ENCODE peak calls at places on chromosomes 7 and 10, in eight cellular contexts. One of them, this sample, is unnamed.
A peak's percentile ranks its signal among the peaks of the same experiment; 100 is the strongest.

GRCh38 chr10:125156196-125156595 is 4.2 kb downstream of the CTBP2 start:
- DNase-seq in EH: peak; percentile 43
- DNase-seq in activated naive CD4-positive, alpha-beta T cell treated with anti-CD3 and anti-CD28 coated beads, Interleukin-2, amount 10 ng/mL, durations not matched to agents 7 days and 5 days: no peak
- DNase-seq in left ventricle myocardium superior: no peak
- DNase-seq in sciatic nerve: no peak
- DNase-seq in stimulated activated naive CD8-positive, alpha-beta T cell treated with anti-CD3 and anti-CD28 coated beads, Interleukin-15, Interleukin-2, amounts not matched to agents 100 U/mL and 50 U/mL, for 24 hours: no peak
- DNase-seq in lung microvascular endothelial cell: no peak
- DNase-seq in activated T-cell treated with anti-CD3 and anti-CD28 coated beads, Interleukin-2, amount 50 U/mL, for 1 hour: no peak
- DNase-seq in this sample: no peak

GRCh38 chr10:111018021-111018420 is 58.8 kb upstream of the ADRA2A start:
- DNase-seq in left ventricle myocardium superior: no peak
- DNase-seq in lung microvascular endothelial cell: no peak
- DNase-seq in EH: peak; percentile 15
- DNase-seq in activated T-cell treated with anti-CD3 and anti-CD28 coated beads, Interleukin-2, amount 50 U/mL, for 1 hour: no peak
- DNase-seq in sciatic nerve: no peak
- DNase-seq in stimulated activated naive CD8-positive, alpha-beta T cell treated with anti-CD3 and anti-CD28 coated beads, Interleukin-15, Interleukin-2, amounts not matched to agents 100 U/mL and 50 U/mL, for 24 hours: no peak
- DNase-seq in activated naive CD4-positive, alpha-beta T cell treated with anti-CD3 and anti-CD28 coated beads, Interleukin-2, amount 10 ng/mL, durations not matched to agents 7 days and 5 days: no peak
- DNase-seq in this sample: no peak

GRCh38 chr7:18064242-18064838 is 36.7 kb upstream of the PRPS1L1 start:
- DNase-seq in stimulated activated naive CD8-positive, alpha-beta T cell treated with anti-CD3 and anti-CD28 coated beads, Interleukin-15, Interleukin-2, amounts not matched to agents 100 U/mL and 50 U/mL, for 24 hours: peak; percentile 16
- DNase-seq in left ventricle myocardium superior: no peak
- DNase-seq in sciatic nerve: no peak
- DNase-seq in EH: peak; percentile 30
- DNase-seq in activated T-cell treated with anti-CD3 and anti-CD28 coated beads, Interleukin-2, amount 50 U/mL, for 1 hour: no peak
- DNase-seq in activated naive CD4-positive, alpha-beta T cell treated with anti-CD3 and anti-CD28 coated beads, Interleukin-2, amount 10 ng/mL, durations not matched to agents 7 days and 5 days: peak; percentile 33
- DNase-seq in lung microvascular endothelial cell: peak; percentile 8
- DNase-seq in this sample: peak; percentile 10

GRCh38 chr7:135884495-135885237 is 92.5 kb downstream of the MTPN start:
- DNase-seq in stimulated activated naive CD8-positive, alpha-beta T cell treated with anti-CD3 and anti-CD28 coated beads, Interleukin-15, Interleukin-2, amounts not matched to agents 100 U/mL and 50 U/mL, for 24 hours: no peak
- DNase-seq in lung microvascular endothelial cell: no peak
- DNase-seq in sciatic nerve: no peak
- DNase-seq in EH: no peak
- DNase-seq in activated naive CD4-positive, alpha-beta T cell treated with anti-CD3 and anti-CD28 coated beads, Interleukin-2, amount 10 ng/mL, durations not matched to agents 7 days and 5 days: no peak
- DNase-seq in activated T-cell treated with anti-CD3 and anti-CD28 coated beads, Interleukin-2, amount 50 U/mL, for 1 hour: no peak
- DNase-seq in left ventricle myocardium superior: no peak
- DNase-seq in this sample: no peak

GRCh38 chr7:84144480-84144879 is 50.1 kb downstream of the SEMA3A start:
- DNase-seq in left ventricle myocardium superior: no peak
- DNase-seq in sciatic nerve: no peak
- DNase-seq in activated naive CD4-positive, alpha-beta T cell treated with anti-CD3 and anti-CD28 coated beads, Interleukin-2, amount 10 ng/mL, durations not matched to agents 7 days and 5 days: no peak
- DNase-seq in lung microvascular endothelial cell: peak; percentile 44
- DNase-seq in EH: no peak
- DNase-seq in stimulated activated naive CD8-positive, alpha-beta T cell treated with anti-CD3 and anti-CD28 coated beads, Interleukin-15, Interleukin-2, amounts not matched to agents 100 U/mL and 50 U/mL, for 24 hours: no peak
- DNase-seq in activated T-cell treated with anti-CD3 and anti-CD28 coated beads, Interleukin-2, amount 50 U/mL, for 1 hour: no peak
- DNase-seq in this sample: no peak

GRCh38 chr7:45066409-45066808 is 22.4 kb downstream of the NACAD start:
- DNase-seq in EH: no peak
- DNase-seq in lung microvascular endothelial cell: no peak
- DNase-seq in sciatic nerve: no peak
- DNase-seq in left ventricle myocardium superior: no peak
- DNase-seq in stimulated activated naive CD8-positive, alpha-beta T cell treated with anti-CD3 and anti-CD28 coated beads, Interleukin-15, Interleukin-2, amounts not matched to agents 100 U/mL and 50 U/mL, for 24 hours: no peak
- DNase-seq in activated naive CD4-positive, alpha-beta T cell treated with anti-CD3 and anti-CD28 coated beads, Interleukin-2, amount 10 ng/mL, durations not matched to agents 7 days and 5 days: no peak
- DNase-seq in activated T-cell treated with anti-CD3 and anti-CD28 coated beads, Interleukin-2, amount 50 U/mL, for 1 hour: no peak
- DNase-seq in this sample: no peak

GRCh38 chr7:18320971-18321567 is 174.5 kb upstream of the HDAC9 start:
- DNase-seq in lung microvascular endothelial cell: peak; percentile 50
- DNase-seq in activated naive CD4-positive, alpha-beta T cell treated with anti-CD3 and anti-CD28 coated beads, Interleukin-2, amount 10 ng/mL, durations not matched to agents 7 days and 5 days: no peak
- DNase-seq in stimulated activated naive CD8-positive, alpha-beta T cell treated with anti-CD3 and anti-CD28 coated beads, Interleukin-15, Interleukin-2, amounts not matched to agents 100 U/mL and 50 U/mL, for 24 hours: no peak
- DNase-seq in EH: peak; percentile 55
- DNase-seq in activated T-cell treated with anti-CD3 and anti-CD28 coated beads, Interleukin-2, amount 50 U/mL, for 1 hour: no peak
- DNase-seq in sciatic nerve: no peak
- DNase-seq in left ventricle myocardium superior: no peak
- DNase-seq in this sample: peak; percentile 37

GRCh38 chr7:79453558-79454324 is at the start of gene MAGI2:
- DNase-seq in stimulated activated naive CD8-positive, alpha-beta T cell treated with anti-CD3 and anti-CD28 coated beads, Interleukin-15, Interleukin-2, amounts not matched to agents 100 U/mL and 50 U/mL, for 24 hours: peak; percentile 16
- DNase-seq in left ventricle myocardium superior: peak; percentile 91
- DNase-seq in activated naive CD4-positive, alpha-beta T cell treated with anti-CD3 and anti-CD28 coated beads, Interleukin-2, amount 10 ng/mL, durations not matched to agents 7 days and 5 days: peak; percentile 22
- DNase-seq in sciatic nerve: peak; percentile 93
- DNase-seq in lung microvascular endothelial cell: peak; percentile 84
- DNase-seq in EH: peak; percentile 87
- DNase-seq in activated T-cell treated with anti-CD3 and anti-CD28 coated beads, Interleukin-2, amount 50 U/mL, for 1 hour: no peak
- DNase-seq in this sample: no peak

GRCh38 chr7:85289279-85289678 is 102.4 kb upstream of the SEMA3D start:
- DNase-seq in lung microvascular endothelial cell: no peak
- DNase-seq in stimulated activated naive CD8-positive, alpha-beta T cell treated with anti-CD3 and anti-CD28 coated beads, Interleukin-15, Interleukin-2, amounts not matched to agents 100 U/mL and 50 U/mL, for 24 hours: no peak
- DNase-seq in activated naive CD4-positive, alpha-beta T cell treated with anti-CD3 and anti-CD28 coated beads, Interleukin-2, amount 10 ng/mL, durations not matched to agents 7 days and 5 days: no peak
- DNase-seq in left ventricle myocardium superior: no peak
- DNase-seq in EH: no peak
- DNase-seq in sciatic nerve: no peak
- DNase-seq in activated T-cell treated with anti-CD3 and anti-CD28 coated beads, Interleukin-2, amount 50 U/mL, for 1 hour: no peak
- DNase-seq in this sample: no peak

GRCh38 chr10:19904202-19904661 is 88.0 kb downstream of the PLXDC2 start:
- DNase-seq in activated T-cell treated with anti-CD3 and anti-CD28 coated beads, Interleukin-2, amount 50 U/mL, for 1 hour: no peak
- DNase-seq in activated naive CD4-positive, alpha-beta T cell treated with anti-CD3 and anti-CD28 coated beads, Interleukin-2, amount 10 ng/mL, durations not matched to agents 7 days and 5 days: no peak
- DNase-seq in EH: no peak
- DNase-seq in stimulated activated naive CD8-positive, alpha-beta T cell treated with anti-CD3 and anti-CD28 coated beads, Interleukin-15, Interleukin-2, amounts not matched to agents 100 U/mL and 50 U/mL, for 24 hours: no peak
- DNase-seq in sciatic nerve: no peak
- DNase-seq in lung microvascular endothelial cell: no peak
- DNase-seq in left ventricle myocardium superior: no peak
- DNase-seq in this sample: no peak

GRCh38 chr10:125068406-125068805 is 92.0 kb downstream of the CTBP2 start:
- DNase-seq in activated naive CD4-positive, alpha-beta T cell treated with anti-CD3 and anti-CD28 coated beads, Interleukin-2, amount 10 ng/mL, durations not matched to agents 7 days and 5 days: no peak
- DNase-seq in activated T-cell treated with anti-CD3 and anti-CD28 coated beads, Interleukin-2, amount 50 U/mL, for 1 hour: no peak
- DNase-seq in sciatic nerve: no peak
- DNase-seq in EH: no peak
- DNase-seq in lung microvascular endothelial cell: no peak
- DNase-seq in left ventricle myocardium superior: no peak
- DNase-seq in stimulated activated naive CD8-positive, alpha-beta T cell treated with anti-CD3 and anti-CD28 coated beads, Interleukin-15, Interleukin-2, amounts not matched to agents 100 U/mL and 50 U/mL, for 24 hours: no peak
- DNase-seq in this sample: no peak

GRCh38 chr10:93993782-93994668 is at the start of gene PLCE1:
- DNase-seq in activated naive CD4-positive, alpha-beta T cell treated with anti-CD3 and anti-CD28 coated beads, Interleukin-2, amount 10 ng/mL, durations not matched to agents 7 days and 5 days: no peak
- DNase-seq in stimulated activated naive CD8-positive, alpha-beta T cell treated with anti-CD3 and anti-CD28 coated beads, Interleukin-15, Interleukin-2, amounts not matched to agents 100 U/mL and 50 U/mL, for 24 hours: peak; percentile 9
- DNase-seq in left ventricle myocardium superior: peak; percentile 76
- DNase-seq in activated T-cell treated with anti-CD3 and anti-CD28 coated beads, Interleukin-2, amount 50 U/mL, for 1 hour: no peak
- DNase-seq in EH: peak; percentile 56
- DNase-seq in lung microvascular endothelial cell: peak; percentile 7
- DNase-seq in sciatic nerve: peak; percentile 69
- DNase-seq in this sample: no peak

GRCh38 chr10:59808896-59809643 is 55.8 kb upstream of the MRLN start:
- DNase-seq in EH: peak; percentile 59
- DNase-seq in activated T-cell treated with anti-CD3 and anti-CD28 coated beads, Interleukin-2, amount 50 U/mL, for 1 hour: peak; percentile 58
- DNase-seq in left ventricle myocardium superior: peak; percentile 82
- DNase-seq in activated naive CD4-positive, alpha-beta T cell treated with anti-CD3 and anti-CD28 coated beads, Interleukin-2, amount 10 ng/mL, durations not matched to agents 7 days and 5 days: peak; percentile 81
- DNase-seq in sciatic nerve: peak; percentile 80
- DNase-seq in lung microvascular endothelial cell: peak; percentile 68
- DNase-seq in stimulated activated naive CD8-positive, alpha-beta T cell treated with anti-CD3 and anti-CD28 coated beads, Interleukin-15, Interleukin-2, amounts not matched to agents 100 U/mL and 50 U/mL, for 24 hours: peak; percentile 78
- DNase-seq in this sample: peak; percentile 39

GRCh38 chr7:149719050-149719899 is 54.1 kb downstream of the ZNF467 start:
- DNase-seq in lung microvascular endothelial cell: peak; percentile 47
- DNase-seq in EH: peak; percentile 81
- DNase-seq in activated naive CD4-positive, alpha-beta T cell treated with anti-CD3 and anti-CD28 coated beads, Interleukin-2, amount 10 ng/mL, durations not matched to agents 7 days and 5 days: no peak
- DNase-seq in activated T-cell treated with anti-CD3 and anti-CD28 coated beads, Interleukin-2, amount 50 U/mL, for 1 hour: no peak
- DNase-seq in stimulated activated naive CD8-positive, alpha-beta T cell treated with anti-CD3 and anti-CD28 coated beads, Interleukin-15, Interleukin-2, amounts not matched to agents 100 U/mL and 50 U/mL, for 24 hours: no peak
- DNase-seq in left ventricle myocardium superior: no peak
- DNase-seq in sciatic nerve: no peak
- DNase-seq in this sample: no peak

GRCh38 chr7:44103941-44104879 is at the start of gene AEBP1:
- DNase-seq in stimulated activated naive CD8-positive, alpha-beta T cell treated with anti-CD3 and anti-CD28 coated beads, Interleukin-15, Interleukin-2, amounts not matched to agents 100 U/mL and 50 U/mL, for 24 hours: peak; percentile 50
- DNase-seq in EH: peak; percentile 70
- DNase-seq in lung microvascular endothelial cell: peak; percentile 30
- DNase-seq in activated T-cell treated with anti-CD3 and anti-CD28 coated beads, Interleukin-2, amount 50 U/mL, for 1 hour: peak; percentile 49
- DNase-seq in activated naive CD4-positive, alpha-beta T cell treated with anti-CD3 and anti-CD28 coated beads, Interleukin-2, amount 10 ng/mL, durations not matched to agents 7 days and 5 days: peak; percentile 53
- DNase-seq in sciatic nerve: no peak
- DNase-seq in left ventricle myocardium superior: peak; percentile 55
- DNase-seq in this sample: no peak

GRCh38 chr10:98919899-98920298 is 315.8 kb downstream of the HPSE2 start:
- DNase-seq in lung microvascular endothelial cell: no peak
- DNase-seq in activated naive CD4-positive, alpha-beta T cell treated with anti-CD3 and anti-CD28 coated beads, Interleukin-2, amount 10 ng/mL, durations not matched to agents 7 days and 5 days: no peak
- DNase-seq in EH: no peak
- DNase-seq in left ventricle myocardium superior: no peak
- DNase-seq in sciatic nerve: no peak
- DNase-seq in stimulated activated naive CD8-positive, alpha-beta T cell treated with anti-CD3 and anti-CD28 coated beads, Interleukin-15, Interleukin-2, amounts not matched to agents 100 U/mL and 50 U/mL, for 24 hours: no peak
- DNase-seq in activated T-cell treated with anti-CD3 and anti-CD28 coated beads, Interleukin-2, amount 50 U/mL, for 1 hour: no peak
- DNase-seq in this sample: no peak

GRCh38 chr7:75739796-75740672 is 1.3 kb upstream of the HIP1 start:
- DNase-seq in left ventricle myocardium superior: no peak
- DNase-seq in sciatic nerve: no peak
- DNase-seq in lung microvascular endothelial cell: no peak
- DNase-seq in EH: no peak
- DNase-seq in stimulated activated naive CD8-positive, alpha-beta T cell treated with anti-CD3 and anti-CD28 coated beads, Interleukin-15, Interleukin-2, amounts not matched to agents 100 U/mL and 50 U/mL, for 24 hours: no peak
- DNase-seq in activated T-cell treated with anti-CD3 and anti-CD28 coated beads, Interleukin-2, amount 50 U/mL, for 1 hour: peak; percentile 18
- DNase-seq in activated naive CD4-positive, alpha-beta T cell treated with anti-CD3 and anti-CD28 coated beads, Interleukin-2, amount 10 ng/mL, durations not matched to agents 7 days and 5 days: no peak
- DNase-seq in this sample: no peak

GRCh38 chr7:10128748-10129147 is 844.9 kb upstream of the PHF14 start:
- DNase-seq in left ventricle myocardium superior: no peak
- DNase-seq in lung microvascular endothelial cell: peak; percentile 27
- DNase-seq in EH: no peak
- DNase-seq in activated T-cell treated with anti-CD3 and anti-CD28 coated beads, Interleukin-2, amount 50 U/mL, for 1 hour: no peak
- DNase-seq in sciatic nerve: no peak
- DNase-seq in activated naive CD4-positive, alpha-beta T cell treated with anti-CD3 and anti-CD28 coated beads, Interleukin-2, amount 10 ng/mL, durations not matched to agents 7 days and 5 days: no peak
- DNase-seq in stimulated activated naive CD8-positive, alpha-beta T cell treated with anti-CD3 and anti-CD28 coated beads, Interleukin-15, Interleukin-2, amounts not matched to agents 100 U/mL and 50 U/mL, for 24 hours: no peak
- DNase-seq in this sample: no peak

GRCh38 chr7:107744345-107744750 is 406 bp downstream of the CBLL1 start:
- DNase-seq in stimulated activated naive CD8-positive, alpha-beta T cell treated with anti-CD3 and anti-CD28 coated beads, Interleukin-15, Interleukin-2, amounts not matched to agents 100 U/mL and 50 U/mL, for 24 hours: no peak
- DNase-seq in sciatic nerve: no peak
- DNase-seq in activated naive CD4-positive, alpha-beta T cell treated with anti-CD3 and anti-CD28 coated beads, Interleukin-2, amount 10 ng/mL, durations not matched to agents 7 days and 5 days: no peak
- DNase-seq in activated T-cell treated with anti-CD3 and anti-CD28 coated beads, Interleukin-2, amount 50 U/mL, for 1 hour: no peak
- DNase-seq in left ventricle myocardium superior: no peak
- DNase-seq in EH: peak; percentile 59
- DNase-seq in lung microvascular endothelial cell: no peak
- DNase-seq in this sample: no peak

GRCh38 chr7:120709931-120710330 is 148.0 kb downstream of the TSPAN12 start:
- DNase-seq in left ventricle myocardium superior: no peak
- DNase-seq in EH: no peak
- DNase-seq in sciatic nerve: no peak
- DNase-seq in activated naive CD4-positive, alpha-beta T cell treated with anti-CD3 and anti-CD28 coated beads, Interleukin-2, amount 10 ng/mL, durations not matched to agents 7 days and 5 days: no peak
- DNase-seq in stimulated activated naive CD8-positive, alpha-beta T cell treated with anti-CD3 and anti-CD28 coated beads, Interleukin-15, Interleukin-2, amounts not matched to agents 100 U/mL and 50 U/mL, for 24 hours: no peak
- DNase-seq in activated T-cell treated with anti-CD3 and anti-CD28 coated beads, Interleukin-2, amount 50 U/mL, for 1 hour: no peak
- DNase-seq in lung microvascular endothelial cell: no peak
- DNase-seq in this sample: no peak

GRCh38 chr10:47152861-47153349 is 147.1 kb upstream of the GDF10 start:
- DNase-seq in activated T-cell treated with anti-CD3 and anti-CD28 coated beads, Interleukin-2, amount 50 U/mL, for 1 hour: no peak
- DNase-seq in EH: no peak
- DNase-seq in lung microvascular endothelial cell: peak; percentile 28
- DNase-seq in left ventricle myocardium superior: no peak
- DNase-seq in sciatic nerve: no peak
- DNase-seq in stimulated activated naive CD8-positive, alpha-beta T cell treated with anti-CD3 and anti-CD28 coated beads, Interleukin-15, Interleukin-2, amounts not matched to agents 100 U/mL and 50 U/mL, for 24 hours: no peak
- DNase-seq in activated naive CD4-positive, alpha-beta T cell treated with anti-CD3 and anti-CD28 coated beads, Interleukin-2, amount 10 ng/mL, durations not matched to agents 7 days and 5 days: no peak
- DNase-seq in this sample: no peak

GRCh38 chr10:84423729-84424128 is 95.3 kb downstream of the CCSER2 start:
- DNase-seq in stimulated activated naive CD8-positive, alpha-beta T cell treated with anti-CD3 and anti-CD28 coated beads, Interleukin-15, Interleukin-2, amounts not matched to agents 100 U/mL and 50 U/mL, for 24 hours: no peak
- DNase-seq in sciatic nerve: no peak
- DNase-seq in activated naive CD4-positive, alpha-beta T cell treated with anti-CD3 and anti-CD28 coated beads, Interleukin-2, amount 10 ng/mL, durations not matched to agents 7 days and 5 days: no peak
- DNase-seq in lung microvascular endothelial cell: peak; percentile 2
- DNase-seq in EH: peak; percentile 38
- DNase-seq in activated T-cell treated with anti-CD3 and anti-CD28 coated beads, Interleukin-2, amount 50 U/mL, for 1 hour: no peak
- DNase-seq in left ventricle myocardium superior: no peak
- DNase-seq in this sample: no peak

This sample was measured in glomerular endothelial cell.